ENCODE peak calls at places on chromosome 21, in seven cellular contexts. One of them, this sample, is unnamed.

GRCh38 chr21:19853061-19853460 is 1145.1 kb upstream of the NCAM2 start:
- DNase-seq in endothelial cell: no peak
- DNase-seq in esophagus squamous epithelium: no peak
- DNase-seq in neural crest cell: no peak
- DNase-seq in suprapubic skin: no peak
- DNase-seq in stimulated activated CD8-positive, alpha-beta memory T cell treated with anti-CD3 and anti-CD28 coated beads, Interleukin-2, amount 100 ng/mL, for 1 hour: no peak
- DNase-seq in tibial artery: no peak
- DNase-seq in this sample: no peak

GRCh38 chr21:35002879-35003722 is 46.0 kb downstream of the RUNX1 start:
- DNase-seq in stimulated activated CD8-positive, alpha-beta memory T cell treated with anti-CD3 and anti-CD28 coated beads, Interleukin-2, amount 100 ng/mL, for 1 hour: no peak
- DNase-seq in esophagus squamous epithelium: no peak
- DNase-seq in suprapubic skin: no peak
- DNase-seq in neural crest cell: no peak
- DNase-seq in tibial artery: no peak
- DNase-seq in endothelial cell: no peak
- DNase-seq in this sample: no peak

GRCh38 chr21:44854664-44855446 is 18.6 kb downstream of the PTTG1IP start:
- DNase-seq in tibial artery: peak
- DNase-seq in neural crest cell: no peak
- DNase-seq in stimulated activated CD8-positive, alpha-beta memory T cell treated with anti-CD3 and anti-CD28 coated beads, Interleukin-2, amount 100 ng/mL, for 1 hour: no peak
- DNase-seq in esophagus squamous epithelium: no peak
- DNase-seq in endothelial cell: no peak
- DNase-seq in suprapubic skin: no peak
- DNase-seq in this sample: no peak

GRCh38 chr21:17853393-17854275 is 34.5 kb upstream of the C21orf91 start:
- DNase-seq in suprapubic skin: no peak
- DNase-seq in endothelial cell: no peak
- DNase-seq in tibial artery: no peak
- DNase-seq in neural crest cell: no peak
- DNase-seq in esophagus squamous epithelium: no peak
- DNase-seq in stimulated activated CD8-positive, alpha-beta memory T cell treated with anti-CD3 and anti-CD28 coated beads, Interleukin-2, amount 100 ng/mL, for 1 hour: no peak
- DNase-seq in this sample: no peak

GRCh38 chr21:33943293-33943692 is 27.7 kb upstream of the ATP5PO start:
- DNase-seq in tibial artery: no peak
- DNase-seq in neural crest cell: no peak
- DNase-seq in esophagus squamous epithelium: no peak
- DNase-seq in endothelial cell: no peak
- DNase-seq in stimulated activated CD8-positive, alpha-beta memory T cell treated with anti-CD3 and anti-CD28 coated beads, Interleukin-2, amount 100 ng/mL, for 1 hour: no peak
- DNase-seq in suprapubic skin: no peak
- DNase-seq in this sample: no peak

GRCh38 chr21:15856813-15857212 is 127.0 kb downstream of the USP25 start:
- DNase-seq in suprapubic skin: no peak
- DNase-seq in tibial artery: no peak
- DNase-seq in stimulated activated CD8-positive, alpha-beta memory T cell treated with anti-CD3 and anti-CD28 coated beads, Interleukin-2, amount 100 ng/mL, for 1 hour: no peak
- DNase-seq in neural crest cell: no peak
- DNase-seq in endothelial cell: no peak
- DNase-seq in esophagus squamous epithelium: no peak
- DNase-seq in this sample: no peak

GRCh38 chr21:28821276-28822063 is 171.2 kb downstream of the LTN1 start:
- DNase-seq in tibial artery: no peak
- DNase-seq in esophagus squamous epithelium: no peak
- DNase-seq in endothelial cell: no peak
- DNase-seq in neural crest cell: no peak
- DNase-seq in suprapubic skin: no peak
- DNase-seq in stimulated activated CD8-positive, alpha-beta memory T cell treated with anti-CD3 and anti-CD28 coated beads, Interleukin-2, amount 100 ng/mL, for 1 hour: no peak
- DNase-seq in this sample: no peak

GRCh38 chr21:36028127-36029069 is 31.9 kb downstream of the SETD4 start:
- DNase-seq in neural crest cell: peak
- DNase-seq in endothelial cell: peak
- DNase-seq in suprapubic skin: peak
- DNase-seq in esophagus squamous epithelium: peak
- DNase-seq in tibial artery: peak
- DNase-seq in stimulated activated CD8-positive, alpha-beta memory T cell treated with anti-CD3 and anti-CD28 coated beads, Interleukin-2, amount 100 ng/mL, for 1 hour: peak
- DNase-seq in this sample: peak

GRCh38 chr21:42080788-42081083 is 9.6 kb downstream of the UMODL1 start:
- DNase-seq in stimulated activated CD8-positive, alpha-beta memory T cell treated with anti-CD3 and anti-CD28 coated beads, Interleukin-2, amount 100 ng/mL, for 1 hour: no peak
- DNase-seq in neural crest cell: no peak
- DNase-seq in tibial artery: no peak
- DNase-seq in esophagus squamous epithelium: no peak
- DNase-seq in suprapubic skin: no peak
- DNase-seq in endothelial cell: no peak
- DNase-seq in this sample: no peak

GRCh38 chr21:41321211-41321907 is 4.8 kb downstream of the FAM3B start:
- DNase-seq in tibial artery: no peak
- DNase-seq in neural crest cell: no peak
- DNase-seq in suprapubic skin: no peak
- DNase-seq in esophagus squamous epithelium: no peak
- DNase-seq in stimulated activated CD8-positive, alpha-beta memory T cell treated with anti-CD3 and anti-CD28 coated beads, Interleukin-2, amount 100 ng/mL, for 1 hour: no peak
- DNase-seq in endothelial cell: no peak
- DNase-seq in this sample: no peak

This sample was measured in NT2/D1.